ENCODE peak calls at places on chromosomes 4 and X, in eight cellular contexts. R, X, I, H, J, Q, V and A are unnamed samples.

GRCh38 chr4:71026086-71026485 is 32.6 kb downstream of the DCK start:
- DNase-seq in I (no peak), H (no peak), Q (peak; percentile 48), V (peak; percentile 89), J (no peak), R (peak; percentile 23), X (peak; percentile 52), A (no peak)

GRCh38 chrX:50877310-50877709 is 33.2 kb upstream of the BMP15 start:
- DNase-seq in R (no peak), J (no peak), H (no peak), I (no peak), X (no peak), Q (peak; percentile 58), V (peak; percentile 0), A (no peak)

GRCh38 chrX:46628406-46629371 is 55.1 kb downstream of the CHST7 start:
- DNase-seq in X (no peak), Q (no peak), V (peak; percentile 39), R (peak; percentile 32), J (peak; percentile 91), H (no peak), I (peak; percentile 74), A (peak; percentile 14)

GRCh38 chr4:5821665-5822358 is 71.1 kb downstream of the CRMP1 start:
- DNase-seq in Q (peak; percentile 52), H (peak; percentile 73), I (peak; percentile 38), V (no peak), X (no peak), J (no peak), R (no peak), A (no peak)

GRCh38 chr4:19615086-19615689 is 636.5 kb upstream of the SLIT2 start:
- DNase-seq in I (no peak), V (no peak), H (no peak), Q (no peak), X (no peak), R (no peak), J (no peak), A (no peak)

GRCh38 chr4:124542021-124542420 is 170.5 kb downstream of the ANKRD50 start:
- DNase-seq in I (no peak), V (no peak), R (no peak), Q (no peak), H (no peak), J (no peak), X (no peak), A (no peak)

GRCh38 chr4:6594826-6595355 is 19.9 kb downstream of the MAN2B2 start:
- DNase-seq in X (no peak), V (no peak), Q (no peak), J (no peak), R (no peak), H (no peak), I (no peak), A (no peak)

GRCh38 chr4:74873545-74874295 is 59.2 kb upstream of the PARM1 start:
- DNase-seq in J (no peak), V (no peak), Q (no peak), R (no peak), I (no peak), X (no peak), H (no peak), A (no peak)

GRCh38 chr4:91118597-91118996 is 991.4 kb downstream of the CCSER1 start:
- DNase-seq in Q (no peak), J (no peak), R (no peak), V (no peak), X (no peak), H (no peak), I (no peak), A (no peak)

GRCh38 chrX:84363674-84364073 is 138.6 kb downstream of the HDX start:
- DNase-seq in I (no peak), Q (no peak), X (no peak), R (no peak), H (no peak), J (no peak), V (no peak), A (no peak)

GRCh38 chr4:64857198-64857597 is 447.9 kb upstream of the TECRL start:
- DNase-seq in H (no peak), Q (no peak), R (no peak), V (no peak), J (no peak), X (no peak), I (no peak), A (no peak)

GRCh38 chrX:120999413-120999812 is 13.9 kb upstream of the CT47A1 start:
- DNase-seq in I (no peak), H (no peak), X (no peak), V (no peak), Q (no peak), J (no peak), R (no peak), A (no peak)

GRCh38 chr4:8599657-8600056 is 7.1 kb downstream of the CPZ start:
- DNase-seq in V (peak; percentile 95), R (no peak), I (peak; percentile 89), Q (peak; percentile 45), H (no peak), X (no peak), J (no peak), A (no peak)

GRCh38 chrX:68365356-68365755 is 67.9 kb downstream of the OPHN1 start:
- DNase-seq in X (no peak), Q (no peak), I (no peak), R (no peak), V (no peak), J (no peak), H (no peak), A (no peak)

GRCh38 chrX:10555846-10556245 is 64.5 kb downstream of the MID1 start:
- DNase-seq in X (no peak), H (no peak), Q (no peak), R (no peak), V (no peak), I (no peak), J (no peak), A (no peak)

GRCh38 chrX:23802431-23802830 is 19.5 kb downstream of the SAT1 start:
- DNase-seq in R (no peak), H (no peak), I (no peak), V (no peak), J (no peak), X (no peak), Q (no peak), A (no peak)

GRCh38 chr4:13264126-13264525 is 220.0 kb downstream of the RAB28 start:
- DNase-seq in X (peak; percentile 38), R (no peak), H (no peak), V (peak; percentile 31), J (no peak), Q (no peak), I (no peak), A (no peak)

GRCh38 chr4:6105311-6105911 is 87.2 kb upstream of the C4orf50 start:
- DNase-seq in H (peak; percentile 50), X (no peak), V (no peak), J (peak; percentile 38), I (no peak), Q (peak; percentile 70), R (no peak), A (peak; percentile 54)

GRCh38 chrX:70592091-70592490 is 147.5 kb downstream of the DLG3 start:
- DNase-seq in X (peak; percentile 61), J (no peak), I (peak; percentile 9), Q (no peak), H (no peak), V (peak; percentile 80), R (peak; percentile 43), A (no peak)

GRCh38 chr4:24813732-24814131 is 18.4 kb downstream of the SOD3 start:
- DNase-seq in R (no peak), Q (no peak), I (no peak), V (no peak), H (no peak), X (no peak), J (no peak), A (no peak)

GRCh38 chr4:149825336-149825735 is 9.7 kb upstream of the IQCM start:
- DNase-seq in J (no peak), X (peak; percentile 37), R (no peak), I (no peak), Q (no peak), H (no peak), V (no peak), A (no peak)

GRCh38 chrX:130086414-130087207 is 23.7 kb downstream of the ELF4 start:
- DNase-seq in R (no peak), V (no peak), J (no peak), I (peak; percentile 96), Q (no peak), H (no peak), X (no peak), A (no peak)

GRCh38 chr4:7434766-7435150 is at the start of gene PSAPL1:
- DNase-seq in J (no peak), H (peak; percentile 92), R (no peak), Q (no peak), X (peak; percentile 84), V (peak; percentile 62), I (peak; percentile 17), A (no peak)

GRCh38 chr4:110527156-110527555 is 51.2 kb downstream of the ENPEP start:
- DNase-seq in R (no peak), J (no peak), H (no peak), I (no peak), Q (no peak), X (no peak), V (no peak), A (no peak)

GRCh38 chr4:183645326-183645725 is 13.7 kb downstream of the RWDD4 start:
- DNase-seq in R (no peak), X (no peak), Q (peak; percentile 1), H (no peak), I (no peak), V (no peak), J (no peak), A (no peak)

GRCh38 chr4:30720656-30721352 is 635 bp downstream of the PCDH7 start:
- DNase-seq in Q (peak; percentile 67), X (no peak), I (no peak), V (no peak), J (peak; percentile 73), H (peak; percentile 80), R (no peak), A (no peak)

GRCh38 chrX:106684207-106684606 is 42.3 kb upstream of the RNF128 start:
- DNase-seq in I (no peak), X (no peak), J (no peak), R (no peak), H (no peak), Q (no peak), V (no peak), A (no peak)

GRCh38 chr4:111404673-111405072 is 740.6 kb upstream of the FAM241A start:
- DNase-seq in V (no peak), J (no peak), Q (no peak), H (no peak), R (no peak), I (no peak), X (no peak), A (no peak)

GRCh38 chr4:157818946-157819692 is 353.7 kb downstream of the GASK1B start:
- DNase-seq in Q (no peak), X (no peak), V (no peak), I (no peak), R (no peak), H (no peak), J (no peak), A (no peak)

GRCh38 chr4:78297075-78297815 is 240.1 kb downstream of the FRAS1 start:
- DNase-seq in X (no peak), I (no peak), H (no peak), R (no peak), Q (no peak), J (no peak), V (no peak), A (no peak)

GRCh38 chrX:15644560-15644872 is 20.1 kb downstream of the CLTRN start:
- DNase-seq in V (no peak), I (peak; percentile 19), Q (no peak), H (no peak), R (no peak), X (no peak), J (no peak), A (no peak)

GRCh38 chrX:39011454-39012204 is 210.4 kb downstream of the MID1IP1 start:
- DNase-seq in J (no peak), V (no peak), H (peak; percentile 62), Q (no peak), X (no peak), R (no peak), I (no peak), A (no peak)

GRCh38 chrX:96372313-96373046 is 312.2 kb upstream of the DIAPH2 start:
- DNase-seq in Q (peak; percentile 45), I (peak; percentile 67), V (peak; percentile 37), H (no peak), R (peak; percentile 27), X (no peak), J (no peak), A (no peak)

GRCh38 chr4:40152642-40153041 is 44.2 kb upstream of the RHOH start:
- DNase-seq in J (no peak), X (no peak), V (no peak), I (no peak), Q (no peak), H (no peak), R (no peak), A (no peak)